ENCODE peak calls at places on chromosomes 16 and 17, in ten cellular contexts. Q is Caki2; K is naive thymus-derived CD8-positive, alpha-beta T cell; B is HFFc6; X is H1; R is activated T-helper 9 cell treated with anti-CD3 and anti-CD28 coated beads, Interleukin-2, amount 50 U/mL, for 16 hours; F is HFF-Myc; U is mesenchymal stem cell; W is neural crest cell; I is IMR-90. A is an unnamed sample.

GRCh38 chr17:74497471-74497870 is 31.0 kb downstream of the CD300A start:
- DNase-seq in Q (no peak), K (no peak), B (no peak), X (no peak), R (no peak), F (no peak), U (no peak), W (no peak), I (no peak), A (no peak)

GRCh38 chr16:5056347-5056746 is 9.4 kb downstream of the C16orf89 start:
- DNase-seq in Q (no peak), K (peak; percentile 11), B (no peak), X (no peak), R (peak; percentile 3), F (no peak), U (peak; percentile 14), W (peak; percentile 33), I (no peak), A (no peak)

GRCh38 chr17:73343168-73343634 is 31.4 kb upstream of the CDC42EP4 start:
- DNase-seq in Q (peak; percentile 35), K (no peak), B (no peak), X (peak; percentile 75), R (no peak), F (peak; percentile 70), U (peak; percentile 85), W (peak; percentile 73), I (peak; percentile 88), A (peak; percentile 88)

GRCh38 chr16:1102921-1103648 is 7.0 kb upstream of the C1QTNF8 start:
- DNase-seq in Q (peak; percentile 57), K (peak; percentile 63), B (peak; percentile 8), X (no peak), R (peak; percentile 62), F (no peak), U (peak; percentile 18), W (peak; percentile 76), I (no peak), A (peak; percentile 6)

GRCh38 chr17:57335195-57335792 is 79.0 kb downstream of the MSI2 start:
- DNase-seq in Q (no peak), K (no peak), B (no peak), X (no peak), R (no peak), F (no peak), U (no peak), W (no peak), I (no peak), A (no peak)

GRCh38 chr17:83031321-83031945 is 48.0 kb upstream of the METRNL start:
- DNase-seq in Q (no peak), K (no peak), B (no peak), X (no peak), R (no peak), F (no peak), U (no peak), W (no peak), I (no peak), A (no peak)

GRCh38 chr16:58563775-58564174 is 48.5 kb downstream of the SETD6 start:
- DNase-seq in Q (no peak), K (no peak), B (no peak), X (no peak), R (no peak), F (no peak), U (no peak), W (no peak), I (no peak), A (no peak)

GRCh38 chr16:89902980-89903379 is 15.7 kb upstream of the MC1R start:
- DNase-seq in Q (no peak), K (no peak), B (no peak), X (no peak), R (no peak), F (no peak), U (no peak), W (no peak), I (no peak), A (no peak)

GRCh38 chr17:31318298-31319190 is 2.9 kb downstream of the EVI2A start:
- DNase-seq in Q (no peak), K (peak; percentile 62), B (peak; percentile 7), X (no peak), R (peak; percentile 26), F (no peak), U (peak; percentile 52), W (no peak), I (peak; percentile 85), A (peak; percentile 78)

GRCh38 chr17:44749076-44750020 is 9.4 kb upstream of the ADAM11 start:
- DNase-seq in Q (no peak), K (no peak), B (no peak), X (no peak), R (no peak), F (no peak), U (no peak), W (no peak), I (no peak), A (no peak)

GRCh38 chr17:29640413-29640812 is 17.7 kb upstream of the CORO6 start:
- DNase-seq in Q (peak; percentile 61), K (no peak), B (peak; percentile 66), X (no peak), R (no peak), F (no peak), U (peak; percentile 50), W (no peak), I (peak; percentile 74), A (peak; percentile 79)

GRCh38 chr17:26774291-26775218 is 519.4 kb upstream of the WSB1 start:
- DNase-seq in Q (no peak), K (no peak), B (no peak), X (no peak), R (no peak), F (no peak), U (no peak), W (no peak), I (no peak), A (no peak)

GRCh38 chr17:69066482-69066881 is 5.8 kb upstream of the ABCA9 start:
- DNase-seq in Q (no peak), K (no peak), B (no peak), X (no peak), R (no peak), F (no peak), U (no peak), W (no peak), I (no peak), A (no peak)

GRCh38 chr17:29292992-29293889 is 707 bp downstream of the NUFIP2 start:
- DNase-seq in Q (peak; percentile 50), K (peak; percentile 58), B (peak; percentile 30), X (no peak), R (peak; percentile 40), F (no peak), U (peak; percentile 67), W (peak; percentile 58), I (peak; percentile 34), A (peak; percentile 63)

GRCh38 chr16:65414284-65414984 is 292.6 kb upstream of the CDH11 start:
- DNase-seq in Q (no peak), K (no peak), B (peak; percentile 89), X (no peak), R (no peak), F (peak; percentile 88), U (peak; percentile 83), W (no peak), I (peak; percentile 87), A (peak; percentile 83)

GRCh38 chr17:48236681-48237134 is 129.1 kb downstream of the SNX11 start:
- DNase-seq in Q (no peak), K (no peak), B (peak; percentile 53), X (no peak), R (no peak), F (no peak), U (no peak), W (no peak), I (peak; percentile 69), A (no peak)

GRCh38 chr17:34236341-34236892 is 18.7 kb upstream of the CCL2 start:
- DNase-seq in Q (no peak), K (no peak), B (no peak), X (no peak), R (no peak), F (no peak), U (no peak), W (no peak), I (no peak), A (no peak)